ENCODE peak calls at places on chromosome X, in seven cellular contexts. One of them, this sample, is unnamed.

GRCh38 chrX:25022499-25023325 is 6.9 kb upstream of the ARX start:
- DNase-seq in GM12878: no peak
- DNase-seq in suprapubic skin: no peak
- DNase-seq in cardiac muscle cell: no peak
- DNase-seq in psoas muscle: no peak
- DNase-seq in CD8-positive, alpha-beta memory T cell: no peak
- DNase-seq in body of pancreas: no peak
- DNase-seq in this sample: no peak

GRCh38 chrX:96566856-96567255 is 117.8 kb upstream of the DIAPH2 start:
- DNase-seq in GM12878: no peak
- DNase-seq in suprapubic skin: no peak
- DNase-seq in cardiac muscle cell: no peak
- DNase-seq in psoas muscle: no peak
- DNase-seq in CD8-positive, alpha-beta memory T cell: no peak
- DNase-seq in body of pancreas: no peak
- DNase-seq in this sample: no peak

GRCh38 chrX:107627792-107628661 is at the start of gene PRPS1:
- DNase-seq in GM12878: peak; percentile 75
- DNase-seq in suprapubic skin: peak; percentile 95
- DNase-seq in cardiac muscle cell: peak; percentile 99
- DNase-seq in psoas muscle: peak; percentile 92
- DNase-seq in CD8-positive, alpha-beta memory T cell: peak; percentile 88
- DNase-seq in body of pancreas: peak; percentile 94
- DNase-seq in this sample: peak; percentile 92

GRCh38 chrX:152632445-152633097 is 5.1 kb upstream of the GABRQ start:
- DNase-seq in GM12878: no peak
- DNase-seq in suprapubic skin: no peak
- DNase-seq in cardiac muscle cell: peak; percentile 43
- DNase-seq in psoas muscle: no peak
- DNase-seq in CD8-positive, alpha-beta memory T cell: no peak
- DNase-seq in body of pancreas: peak; percentile 26
- DNase-seq in this sample: no peak

GRCh38 chrX:11244641-11245040 is 48.6 kb upstream of the AMELX start:
- DNase-seq in GM12878: no peak
- DNase-seq in suprapubic skin: no peak
- DNase-seq in cardiac muscle cell: no peak
- DNase-seq in psoas muscle: no peak
- DNase-seq in CD8-positive, alpha-beta memory T cell: no peak
- DNase-seq in body of pancreas: peak; percentile 3
- DNase-seq in this sample: peak; percentile 63

GRCh38 chrX:427812-428725 is 41.4 kb upstream of the PPP2R3B start:
- DNase-seq in GM12878: no peak
- DNase-seq in suprapubic skin: no peak
- DNase-seq in cardiac muscle cell: peak; percentile 49
- DNase-seq in psoas muscle: peak; percentile 30
- DNase-seq in CD8-positive, alpha-beta memory T cell: no peak
- DNase-seq in body of pancreas: no peak
- DNase-seq in this sample: no peak

GRCh38 chrX:23883737-23884354 is 23.9 kb downstream of the APOO start:
- DNase-seq in GM12878: no peak
- DNase-seq in suprapubic skin: no peak
- DNase-seq in cardiac muscle cell: no peak
- DNase-seq in psoas muscle: no peak
- DNase-seq in CD8-positive, alpha-beta memory T cell: no peak
- DNase-seq in body of pancreas: no peak
- DNase-seq in this sample: no peak

GRCh38 chrX:150913511-150913910 is 15.0 kb upstream of the CD99L2 start:
- DNase-seq in GM12878: no peak
- DNase-seq in suprapubic skin: no peak
- DNase-seq in cardiac muscle cell: no peak
- DNase-seq in psoas muscle: no peak
- DNase-seq in CD8-positive, alpha-beta memory T cell: no peak
- DNase-seq in body of pancreas: no peak
- DNase-seq in this sample: no peak

GRCh38 chrX:11367609-11368430 is 74.6 kb downstream of the AMELX start:
- DNase-seq in GM12878: no peak
- DNase-seq in suprapubic skin: no peak
- DNase-seq in cardiac muscle cell: no peak
- DNase-seq in psoas muscle: no peak
- DNase-seq in CD8-positive, alpha-beta memory T cell: no peak
- DNase-seq in body of pancreas: no peak
- DNase-seq in this sample: no peak

GRCh38 chrX:49137492-49137891 is 14.0 kb upstream of the GPKOW start:
- DNase-seq in GM12878: no peak
- DNase-seq in suprapubic skin: no peak
- DNase-seq in cardiac muscle cell: no peak
- DNase-seq in psoas muscle: no peak
- DNase-seq in CD8-positive, alpha-beta memory T cell: no peak
- DNase-seq in body of pancreas: no peak
- DNase-seq in this sample: no peak

GRCh38 chrX:137432609-137433008 is 133.3 kb upstream of the ZIC3 start:
- DNase-seq in GM12878: no peak
- DNase-seq in suprapubic skin: no peak
- DNase-seq in cardiac muscle cell: peak; percentile 37
- DNase-seq in psoas muscle: no peak
- DNase-seq in CD8-positive, alpha-beta memory T cell: no peak
- DNase-seq in body of pancreas: peak; percentile 3
- DNase-seq in this sample: no peak

GRCh38 chrX:47097018-47097417 is 18.8 kb downstream of the RGN start:
- DNase-seq in GM12878: no peak
- DNase-seq in suprapubic skin: no peak
- DNase-seq in cardiac muscle cell: no peak
- DNase-seq in psoas muscle: no peak
- DNase-seq in CD8-positive, alpha-beta memory T cell: no peak
- DNase-seq in body of pancreas: no peak
- DNase-seq in this sample: no peak

GRCh38 chrX:107565916-107566602 is 62.3 kb upstream of the PRPS1 start:
- DNase-seq in GM12878: no peak
- DNase-seq in suprapubic skin: no peak
- DNase-seq in cardiac muscle cell: peak; percentile 82
- DNase-seq in psoas muscle: no peak
- DNase-seq in CD8-positive, alpha-beta memory T cell: no peak
- DNase-seq in body of pancreas: peak; percentile 69
- DNase-seq in this sample: no peak

GRCh38 chrX:12946838-12947544 is 27.9 kb upstream of the TMSB4X start:
- DNase-seq in GM12878: peak; percentile 85
- DNase-seq in suprapubic skin: peak; percentile 79
- DNase-seq in cardiac muscle cell: peak; percentile 69
- DNase-seq in psoas muscle: no peak
- DNase-seq in CD8-positive, alpha-beta memory T cell: peak; percentile 73
- DNase-seq in body of pancreas: peak; percentile 68
- DNase-seq in this sample: peak; percentile 86

GRCh38 chrX:11267311-11267910 is 25.8 kb upstream of the AMELX start:
- DNase-seq in GM12878: no peak
- DNase-seq in suprapubic skin: no peak
- DNase-seq in cardiac muscle cell: no peak
- DNase-seq in psoas muscle: no peak
- DNase-seq in CD8-positive, alpha-beta memory T cell: no peak
- DNase-seq in body of pancreas: no peak
- DNase-seq in this sample: no peak

GRCh38 chrX:48540015-48540350 is 469 bp downstream of the TBC1D25 start:
- DNase-seq in GM12878: no peak
- DNase-seq in suprapubic skin: no peak
- DNase-seq in cardiac muscle cell: peak; percentile 74
- DNase-seq in psoas muscle: no peak
- DNase-seq in CD8-positive, alpha-beta memory T cell: no peak
- DNase-seq in body of pancreas: peak; percentile 38
- DNase-seq in this sample: peak; percentile 62

GRCh38 chrX:47629419-47630210 is at the start of gene CFP:
- DNase-seq in GM12878: no peak
- DNase-seq in suprapubic skin: no peak
- DNase-seq in cardiac muscle cell: no peak
- DNase-seq in psoas muscle: no peak
- DNase-seq in CD8-positive, alpha-beta memory T cell: no peak
- DNase-seq in body of pancreas: no peak
- DNase-seq in this sample: no peak

GRCh38 chrX:1894656-1895055 is 279.8 kb downstream of the ASMT start:
- DNase-seq in GM12878: no peak
- DNase-seq in suprapubic skin: no peak
- DNase-seq in cardiac muscle cell: no peak
- DNase-seq in psoas muscle: no peak
- DNase-seq in CD8-positive, alpha-beta memory T cell: no peak
- DNase-seq in body of pancreas: no peak
- DNase-seq in this sample: no peak

GRCh38 chrX:139091878-139092277 is 380.4 kb upstream of the FGF13 start:
- DNase-seq in GM12878: no peak
- DNase-seq in suprapubic skin: no peak
- DNase-seq in cardiac muscle cell: no peak
- DNase-seq in psoas muscle: no peak
- DNase-seq in CD8-positive, alpha-beta memory T cell: no peak
- DNase-seq in body of pancreas: no peak
- DNase-seq in this sample: no peak

GRCh38 chrX:17072726-17073125 is 126.3 kb downstream of the REPS2 start:
- DNase-seq in GM12878: no peak
- DNase-seq in suprapubic skin: no peak
- DNase-seq in cardiac muscle cell: no peak
- DNase-seq in psoas muscle: no peak
- DNase-seq in CD8-positive, alpha-beta memory T cell: no peak
- DNase-seq in body of pancreas: no peak
- DNase-seq in this sample: no peak

GRCh38 chrX:356385-357034 is 30.2 kb downstream of the PPP2R3B start:
- DNase-seq in GM12878: no peak
- DNase-seq in suprapubic skin: no peak
- DNase-seq in cardiac muscle cell: no peak
- DNase-seq in psoas muscle: peak; percentile 28
- DNase-seq in CD8-positive, alpha-beta memory T cell: no peak
- DNase-seq in body of pancreas: no peak
- DNase-seq in this sample: no peak

GRCh38 chrX:28591542-28591941 is 4.3 kb downstream of the IL1RAPL1 start:
- DNase-seq in GM12878: no peak
- DNase-seq in suprapubic skin: no peak
- DNase-seq in cardiac muscle cell: no peak
- DNase-seq in psoas muscle: no peak
- DNase-seq in CD8-positive, alpha-beta memory T cell: no peak
- DNase-seq in body of pancreas: no peak
- DNase-seq in this sample: no peak

GRCh38 chrX:28590394-28590793 is 3.1 kb downstream of the IL1RAPL1 start:
- DNase-seq in GM12878: no peak
- DNase-seq in suprapubic skin: no peak
- DNase-seq in cardiac muscle cell: peak; percentile 26
- DNase-seq in psoas muscle: no peak
- DNase-seq in CD8-positive, alpha-beta memory T cell: no peak
- DNase-seq in body of pancreas: no peak
- DNase-seq in this sample: no peak

GRCh38 chrX:28586891-28587635 is at the start of gene IL1RAPL1:
- DNase-seq in GM12878: no peak
- DNase-seq in suprapubic skin: no peak
- DNase-seq in cardiac muscle cell: peak; percentile 74
- DNase-seq in psoas muscle: no peak
- DNase-seq in CD8-positive, alpha-beta memory T cell: no peak
- DNase-seq in body of pancreas: peak; percentile 11
- DNase-seq in this sample: no peak

GRCh38 chrX:28586291-28586690 is 955 bp upstream of the IL1RAPL1 start:
- DNase-seq in GM12878: no peak
- DNase-seq in suprapubic skin: no peak
- DNase-seq in cardiac muscle cell: peak; percentile 64
- DNase-seq in psoas muscle: no peak
- DNase-seq in CD8-positive, alpha-beta memory T cell: no peak
- DNase-seq in body of pancreas: no peak
- DNase-seq in this sample: no peak

DNA sequence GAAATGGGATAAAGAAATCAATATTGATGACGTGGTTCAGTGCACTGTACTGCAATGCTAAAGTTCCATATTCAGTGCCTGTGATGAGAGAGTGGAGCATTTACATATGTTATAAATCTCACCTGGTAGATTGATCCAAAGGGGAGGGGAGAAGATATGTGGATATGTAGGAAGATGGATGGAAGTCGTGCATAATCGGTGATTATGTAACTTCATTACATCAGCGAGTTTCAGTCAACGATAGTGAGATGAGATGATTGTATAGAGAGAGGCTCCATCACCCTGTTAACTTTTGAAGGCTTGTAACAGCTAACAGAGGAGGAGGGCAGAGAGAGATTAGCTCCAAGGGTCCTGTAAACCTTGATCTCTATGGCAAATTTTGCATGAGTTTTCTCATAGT is 1.8 kb downstream of the IL1RAPL1 start:
- DNase-seq in GM12878: no peak
- DNase-seq in suprapubic skin: no peak
- DNase-seq in cardiac muscle cell: no peak
- DNase-seq in psoas muscle: no peak
- DNase-seq in CD8-positive, alpha-beta memory T cell: no peak
- DNase-seq in body of pancreas: no peak
- DNase-seq in this sample: no peak
- H3K4me3 ChIP-seq in GM12878: no peak overlapping the region
- H3K4me3 ChIP-seq in suprapubic skin: peak overlapping the region; percentile 34
- H3K4me3 ChIP-seq in cardiac muscle cell: peak overlapping the region; percentile 67
- H3K4me3 ChIP-seq in psoas muscle: peak overlapping the region; percentile 13
- H3K4me3 ChIP-seq in CD8-positive, alpha-beta memory T cell: no peak overlapping the region
- H3K4me3 ChIP-seq in body of pancreas: no peak overlapping the region
- H3K4me3 ChIP-seq in this sample: peak overlapping the region; percentile 38

GRCh38 chrX:119479845-119480244 is 11.6 kb downstream of the SLC25A5 start:
- DNase-seq in GM12878: no peak
- DNase-seq in suprapubic skin: no peak
- DNase-seq in cardiac muscle cell: no peak
- DNase-seq in psoas muscle: no peak
- DNase-seq in CD8-positive, alpha-beta memory T cell: no peak
- DNase-seq in body of pancreas: peak; percentile 31
- DNase-seq in this sample: no peak
- H3K4me1 ChIP-seq in GM12878: no peaks in the 10 kb centered on the region
- H3K4me1 ChIP-seq in suprapubic skin: peaks cover 14% of the 10 kb centered on the region
- H3K4me1 ChIP-seq in cardiac muscle cell: peaks cover 4% of the 10 kb centered on the region
- H3K4me1 ChIP-seq in psoas muscle: no peaks in the 10 kb centered on the region
- H3K4me1 ChIP-seq in CD8-positive, alpha-beta memory T cell: peaks cover 4% of the 10 kb centered on the region
- H3K4me1 ChIP-seq in body of pancreas: peaks cover 41% of the 10 kb centered on the region
- H3K4me1 ChIP-seq in this sample: peaks cover 8% of the 10 kb centered on the region

GRCh38 chrX:33725556-33726232 is 406.4 kb downstream of the FAM47A start:
- DNase-seq in GM12878: no peak
- DNase-seq in suprapubic skin: no peak
- DNase-seq in cardiac muscle cell: peak; percentile 83
- DNase-seq in psoas muscle: no peak
- DNase-seq in CD8-positive, alpha-beta memory T cell: no peak
- DNase-seq in body of pancreas: peak; percentile 38
- DNase-seq in this sample: no peak

GRCh38 chrX:33721927-33722326 is 410.2 kb downstream of the FAM47A start:
- DNase-seq in GM12878: no peak
- DNase-seq in suprapubic skin: no peak
- DNase-seq in cardiac muscle cell: no peak
- DNase-seq in psoas muscle: no peak
- DNase-seq in CD8-positive, alpha-beta memory T cell: no peak
- DNase-seq in body of pancreas: no peak
- DNase-seq in this sample: no peak

GRCh38 chrX:33726281-33727160 is 405.6 kb downstream of the FAM47A start:
- DNase-seq in GM12878: no peak
- DNase-seq in suprapubic skin: peak; percentile 36
- DNase-seq in cardiac muscle cell: peak; percentile 30
- DNase-seq in psoas muscle: peak; percentile 54
- DNase-seq in CD8-positive, alpha-beta memory T cell: no peak
- DNase-seq in body of pancreas: no peak
- DNase-seq in this sample: no peak
- H3K27ac ChIP-seq in GM12878: no peak overlapping the region
- H3K27ac ChIP-seq in suprapubic skin: no peak overlapping the region
- H3K27ac ChIP-seq in cardiac muscle cell: no peak overlapping the region
- H3K27ac ChIP-seq in psoas muscle: no peak overlapping the region
- H3K27ac ChIP-seq in CD8-positive, alpha-beta memory T cell: no peak overlapping the region
- H3K27ac ChIP-seq in body of pancreas: no peak overlapping the region
- H3K27ac ChIP-seq in this sample: no peak overlapping the region

DNA sequence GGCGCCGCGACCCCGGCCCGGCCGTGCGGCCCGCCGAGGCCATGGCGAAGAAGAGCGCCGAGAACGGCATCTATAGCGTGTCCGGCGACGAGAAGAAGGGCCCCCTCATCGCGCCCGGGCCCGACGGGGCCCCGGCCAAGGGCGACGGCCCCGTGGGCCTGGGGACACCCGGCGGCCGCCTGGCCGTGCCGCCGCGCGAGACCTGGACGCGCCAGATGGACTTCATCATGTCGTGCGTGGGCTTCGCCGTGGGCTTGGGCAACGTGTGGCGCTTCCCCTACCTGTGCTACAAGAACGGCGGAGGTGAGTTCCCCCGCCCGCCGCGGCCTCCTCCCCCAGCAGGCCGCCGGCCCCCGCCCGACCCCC is 791 bp downstream of the SLC6A8 start:
- DNase-seq in GM12878: no peak
- DNase-seq in suprapubic skin: no peak
- DNase-seq in cardiac muscle cell: no peak
- DNase-seq in psoas muscle: no peak
- DNase-seq in CD8-positive, alpha-beta memory T cell: no peak
- DNase-seq in body of pancreas: no peak
- DNase-seq in this sample: no peak
- H3K4me3 ChIP-seq in GM12878: no peak overlapping the region
- H3K4me3 ChIP-seq in suprapubic skin: peak overlapping the region; percentile 50
- H3K4me3 ChIP-seq in cardiac muscle cell: peak overlapping the region; percentile 51
- H3K4me3 ChIP-seq in psoas muscle: peak overlapping the region; percentile 68
- H3K4me3 ChIP-seq in CD8-positive, alpha-beta memory T cell: no peak overlapping the region
- H3K4me3 ChIP-seq in body of pancreas: no peak overlapping the region
- H3K4me3 ChIP-seq in this sample: peak overlapping the region; percentile 45

This sample was measured in right atrium auricular region.